ENCODE peak calls at places on chromosomes 3 and 15, in six cellular contexts. One of them, this sample, is unnamed.

GRCh38 chr3:13857702-13858380 is 22.0 kb downstream of the WNT7A start:
- DNase-seq in neural progenitor cell: no peak
- DNase-seq in fibroblast of lung: no peak
- DNase-seq in B cell: no peak
- DNase-seq in GM12865: no peak
- DNase-seq in GM20000: no peak
- DNase-seq in this sample: no peak

GRCh38 chr3:149839874-149840273 is 26.9 kb downstream of the RNF13 start:
- DNase-seq in GM20000: no peak
- DNase-seq in B cell: no peak
- DNase-seq in fibroblast of lung: no peak
- DNase-seq in GM12865: no peak
- DNase-seq in neural progenitor cell: no peak
- DNase-seq in this sample: no peak

GRCh38 chr3:184765047-184765729 is 46.8 kb upstream of the VPS8 start:
- DNase-seq in GM20000: no peak
- DNase-seq in GM12865: no peak
- DNase-seq in neural progenitor cell: no peak
- DNase-seq in fibroblast of lung: no peak
- DNase-seq in B cell: peak; percentile 39
- DNase-seq in this sample: no peak

GRCh38 chr3:54563661-54564200 is 364.1 kb downstream of the LRTM1 start:
- DNase-seq in GM20000: no peak
- DNase-seq in GM12865: no peak
- DNase-seq in neural progenitor cell: no peak
- DNase-seq in B cell: no peak
- DNase-seq in fibroblast of lung: no peak
- DNase-seq in this sample: no peak

GRCh38 chr3:123740391-123740822 is 143.7 kb downstream of the MYLK start:
- DNase-seq in neural progenitor cell: no peak
- DNase-seq in GM12865: no peak
- DNase-seq in fibroblast of lung: no peak
- DNase-seq in GM20000: no peak
- DNase-seq in B cell: no peak
- DNase-seq in this sample: no peak

GRCh38 chr3:151439652-151440125 is 21.2 kb downstream of the IGSF10 start:
- DNase-seq in neural progenitor cell: peak; percentile 62
- DNase-seq in fibroblast of lung: peak; percentile 60
- DNase-seq in GM12865: peak; percentile 61
- DNase-seq in B cell: no peak
- DNase-seq in GM20000: peak; percentile 56
- DNase-seq in this sample: peak; percentile 45

GRCh38 chr15:63872759-63873510 is 39.2 kb upstream of the HERC1 start:
- DNase-seq in B cell: no peak
- DNase-seq in GM12865: no peak
- DNase-seq in neural progenitor cell: no peak
- DNase-seq in fibroblast of lung: peak; percentile 70
- DNase-seq in GM20000: no peak
- DNase-seq in this sample: no peak

GRCh38 chr3:58151637-58152036 is 59.1 kb downstream of the DNASE1L3 start:
- DNase-seq in GM12865: no peak
- DNase-seq in neural progenitor cell: no peak
- DNase-seq in fibroblast of lung: no peak
- DNase-seq in B cell: no peak
- DNase-seq in GM20000: no peak
- DNase-seq in this sample: no peak

GRCh38 chr3:118863731-118864322 is 170.8 kb downstream of the IGSF11 start:
- DNase-seq in fibroblast of lung: no peak
- DNase-seq in neural progenitor cell: peak; percentile 20
- DNase-seq in GM12865: peak; percentile 35
- DNase-seq in B cell: no peak
- DNase-seq in GM20000: no peak
- DNase-seq in this sample: no peak

GRCh38 chr3:33803894-33804526 is 5.6 kb downstream of the PDCD6IP start:
- DNase-seq in B cell: no peak
- DNase-seq in GM12865: no peak
- DNase-seq in GM20000: no peak
- DNase-seq in fibroblast of lung: no peak
- DNase-seq in neural progenitor cell: peak; percentile 17
- DNase-seq in this sample: no peak

GRCh38 chr3:58665410-58665809 is 1.2 kb downstream of the FAM3D start:
- DNase-seq in GM12865: no peak
- DNase-seq in GM20000: no peak
- DNase-seq in B cell: no peak
- DNase-seq in neural progenitor cell: no peak
- DNase-seq in fibroblast of lung: no peak
- DNase-seq in this sample: no peak

GRCh38 chr3:115974940-115975339 is 351.6 kb downstream of the GAP43 start:
- DNase-seq in fibroblast of lung: peak; percentile 34
- DNase-seq in neural progenitor cell: no peak
- DNase-seq in B cell: no peak
- DNase-seq in GM20000: no peak
- DNase-seq in GM12865: no peak
- DNase-seq in this sample: no peak

GRCh38 chr15:71411538-71412482 is 296.5 kb downstream of the THSD4 start:
- DNase-seq in B cell: no peak
- DNase-seq in neural progenitor cell: no peak
- DNase-seq in fibroblast of lung: peak; percentile 64
- DNase-seq in GM20000: no peak
- DNase-seq in GM12865: no peak
- DNase-seq in this sample: no peak
- TF ChIP-seq CTCF in B cell: no peak
- TF ChIP-seq CTCF in neural progenitor cell: no peak
- TF ChIP-seq CTCF in fibroblast of lung: peak; percentile 41
- TF ChIP-seq CTCF in GM20000: no peak
- TF ChIP-seq CTCF in GM12865: no peak
- TF ChIP-seq CTCF in this sample: no peak

DNA sequence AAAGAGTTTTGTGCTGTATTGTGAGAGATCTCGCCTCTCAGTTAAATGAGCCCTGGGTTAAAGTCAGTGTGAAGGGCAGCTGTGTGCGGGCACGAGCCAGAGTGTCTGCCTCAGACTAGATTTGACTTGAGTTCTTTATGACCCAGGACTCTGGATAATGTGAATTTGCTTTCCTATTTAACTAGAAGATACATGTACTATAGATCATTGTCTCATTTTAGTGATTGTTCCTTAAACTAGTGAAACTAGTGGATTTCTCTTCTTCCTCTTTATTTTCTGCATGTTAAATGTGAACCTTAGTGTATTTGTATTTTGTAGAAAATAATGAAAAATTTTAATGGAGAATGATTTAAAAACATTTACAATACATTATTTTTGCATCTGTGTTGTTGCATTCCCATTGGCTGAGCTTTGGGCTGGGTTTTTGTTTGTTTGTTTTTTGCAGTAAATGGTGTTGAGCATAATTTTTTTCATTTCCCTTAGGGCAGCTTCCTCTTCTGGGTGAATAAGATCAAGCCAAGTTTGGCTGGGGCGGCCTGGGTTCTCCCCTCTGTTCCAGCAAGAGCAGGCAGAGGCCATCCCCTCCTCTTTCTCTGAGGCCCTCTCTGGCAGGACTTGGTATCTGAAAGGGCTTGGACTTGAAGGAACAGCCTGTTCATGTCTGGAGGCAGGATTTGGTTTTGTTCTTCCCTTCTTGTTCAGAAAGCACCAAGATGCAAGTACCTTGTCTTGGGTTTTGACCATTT is 15.0 kb downstream of the GCSAM start:
- DNase-seq in neural progenitor cell: peak; percentile 25
- DNase-seq in GM20000: no peak
- DNase-seq in B cell: peak; percentile 71
- DNase-seq in GM12865: peak; percentile 87
- DNase-seq in fibroblast of lung: no peak
- DNase-seq in this sample: no peak
- TF ChIP-seq CTCF in neural progenitor cell: no peak
- TF ChIP-seq CTCF in GM20000: no peak
- TF ChIP-seq CTCF in B cell: peak; percentile 40
- TF ChIP-seq CTCF in GM12865: peak; percentile 38
- TF ChIP-seq CTCF in fibroblast of lung: no peak
- TF ChIP-seq CTCF in this sample: peak; percentile 37

DNA sequence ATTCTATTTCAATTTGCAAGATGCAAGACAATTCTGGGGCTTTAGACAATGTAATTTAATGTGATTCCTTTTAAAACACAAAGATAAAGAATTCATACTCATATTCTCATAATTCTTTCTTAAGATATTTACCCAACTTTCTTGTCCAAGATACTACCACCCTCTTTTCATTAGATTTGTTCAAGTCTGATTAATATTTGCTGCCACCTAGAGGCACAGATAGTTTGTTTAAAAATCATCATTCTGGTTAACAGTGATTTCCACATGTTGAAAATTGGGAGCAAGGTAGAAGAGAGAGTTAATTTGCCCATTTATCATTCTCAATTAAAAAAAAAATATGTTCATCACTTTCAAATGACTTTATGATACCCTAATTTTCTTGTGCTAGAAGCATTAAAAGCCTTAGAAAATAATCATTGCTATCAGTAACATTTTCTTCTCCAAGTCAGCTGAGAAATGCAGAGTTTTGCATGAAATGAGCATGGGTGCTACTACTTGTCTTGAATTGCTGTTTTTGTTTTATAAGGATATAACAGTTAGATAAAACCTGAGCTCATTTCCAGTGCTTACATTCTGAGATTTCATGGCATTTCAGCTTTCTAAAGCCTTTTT is 11.6 kb downstream of the TAMM41 start:
- DNase-seq in GM12865: no peak
- DNase-seq in neural progenitor cell: peak; percentile 16
- DNase-seq in GM20000: no peak
- DNase-seq in B cell: no peak
- DNase-seq in fibroblast of lung: peak; percentile 11
- DNase-seq in this sample: peak; percentile 21
- TF ChIP-seq CTCF in GM12865: peak; percentile 21
- TF ChIP-seq CTCF in neural progenitor cell: peak; percentile 62
- TF ChIP-seq CTCF in GM20000: peak; percentile 23
- TF ChIP-seq CTCF in B cell: peak; percentile 50
- TF ChIP-seq CTCF in fibroblast of lung: peak; percentile 47
- TF ChIP-seq CTCF in this sample: peak; percentile 59

GRCh38 chr3:103308921-103309320 is 874.1 kb downstream of the ZPLD1 start:
- DNase-seq in fibroblast of lung: no peak
- DNase-seq in B cell: no peak
- DNase-seq in GM20000: no peak
- DNase-seq in neural progenitor cell: peak; percentile 36
- DNase-seq in GM12865: no peak
- DNase-seq in this sample: no peak
- TF ChIP-seq CTCF in fibroblast of lung: no peak
- TF ChIP-seq CTCF in B cell: no peak
- TF ChIP-seq CTCF in GM20000: no peak
- TF ChIP-seq CTCF in neural progenitor cell: peak; percentile 55
- TF ChIP-seq CTCF in GM12865: peak; percentile 4
- TF ChIP-seq CTCF in this sample: no peak

GRCh38 chr15:35850284-35850683 is 304.3 kb upstream of the DPH6 start:
- DNase-seq in B cell: no peak
- DNase-seq in neural progenitor cell: no peak
- DNase-seq in GM20000: no peak
- DNase-seq in fibroblast of lung: no peak
- DNase-seq in GM12865: no peak
- DNase-seq in this sample: no peak
- TF ChIP-seq CTCF in B cell: no peak
- TF ChIP-seq CTCF in neural progenitor cell: no peak
- TF ChIP-seq CTCF in GM20000: no peak
- TF ChIP-seq CTCF in fibroblast of lung: no peak
- TF ChIP-seq CTCF in GM12865: no peak
- TF ChIP-seq CTCF in this sample: no peak

GRCh38 chr3:172218350-172219323 is 179.3 kb downstream of the FNDC3B start:
- DNase-seq in GM12865: peak; percentile 36
- DNase-seq in B cell: no peak
- DNase-seq in fibroblast of lung: peak; percentile 39
- DNase-seq in neural progenitor cell: no peak
- DNase-seq in GM20000: no peak
- DNase-seq in this sample: no peak

GRCh38 chr3:172216843-172217404 is 177.5 kb downstream of the FNDC3B start:
- DNase-seq in B cell: no peak
- DNase-seq in neural progenitor cell: no peak
- DNase-seq in GM12865: no peak
- DNase-seq in GM20000: no peak
- DNase-seq in fibroblast of lung: peak; percentile 38
- DNase-seq in this sample: no peak

GRCh38 chr3:172213765-172214358 is 174.5 kb downstream of the FNDC3B start:
- DNase-seq in GM12865: peak; percentile 54
- DNase-seq in fibroblast of lung: no peak
- DNase-seq in B cell: no peak
- DNase-seq in GM20000: no peak
- DNase-seq in neural progenitor cell: no peak
- DNase-seq in this sample: no peak

GRCh38 chr3:172217877-172218276 is 178.5 kb downstream of the FNDC3B start:
- DNase-seq in GM20000: no peak
- DNase-seq in GM12865: no peak
- DNase-seq in fibroblast of lung: peak; percentile 55
- DNase-seq in neural progenitor cell: no peak
- DNase-seq in B cell: no peak
- DNase-seq in this sample: no peak

DNA sequence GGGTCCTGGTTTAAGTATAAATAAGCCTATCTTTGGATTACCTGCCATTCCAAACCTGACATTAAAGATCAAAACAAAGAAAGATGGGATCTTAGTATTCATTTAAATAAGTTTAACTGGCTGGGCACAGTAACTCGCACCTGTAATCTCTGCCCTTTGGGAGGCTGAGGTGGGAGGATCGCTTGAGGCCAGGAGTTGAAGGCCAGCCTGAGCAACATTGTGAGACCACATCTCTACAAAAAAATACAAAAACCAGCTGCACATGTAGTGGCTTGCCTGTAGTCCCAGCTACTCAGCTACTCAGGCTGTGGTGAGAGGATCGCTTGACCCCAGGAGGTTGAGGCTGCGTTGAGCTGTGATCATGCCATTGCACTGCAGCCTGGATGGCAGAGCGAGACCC is 176.9 kb downstream of the FNDC3B start:
- DNase-seq in neural progenitor cell: no peak
- DNase-seq in GM20000: no peak
- DNase-seq in fibroblast of lung: no peak
- DNase-seq in B cell: no peak
- DNase-seq in GM12865: no peak
- DNase-seq in this sample: no peak
- TF ChIP-seq CTCF in neural progenitor cell: no peak
- TF ChIP-seq CTCF in GM20000: no peak
- TF ChIP-seq CTCF in fibroblast of lung: no peak
- TF ChIP-seq CTCF in B cell: no peak
- TF ChIP-seq CTCF in GM12865: no peak
- TF ChIP-seq CTCF in this sample: no peak

GRCh38 chr3:197454014-197454413 is 101.8 kb downstream of the BDH1 start:
- DNase-seq in GM20000: peak; percentile 51
- DNase-seq in fibroblast of lung: no peak
- DNase-seq in neural progenitor cell: no peak
- DNase-seq in B cell: no peak
- DNase-seq in GM12865: peak; percentile 68
- DNase-seq in this sample: peak; percentile 54
- TF ChIP-seq CTCF in GM20000: no peak
- TF ChIP-seq CTCF in fibroblast of lung: no peak
- TF ChIP-seq CTCF in neural progenitor cell: peak; percentile 27
- TF ChIP-seq CTCF in B cell: no peak
- TF ChIP-seq CTCF in GM12865: peak; percentile 56
- TF ChIP-seq CTCF in this sample: peak; percentile 54